ENCODE peak calls at places on chromosomes 12 and 14, in seven cellular contexts. One of them, this sample, is unnamed.

GRCh38 chr14:93520053-93520607 is 89.4 kb downstream of the UNC79 start:
- DNase-seq in RPMI7951: no peak
- DNase-seq in ACHN: peak; percentile 3
- DNase-seq in WTC11: no peak
- DNase-seq in DMS 273 treated with DMSO at 0.1 percent for 48 hours: no peak
- DNase-seq in cardiac muscle cell: no peak
- DNase-seq in fibroblast of gingiva: no peak
- DNase-seq in this sample: no peak

GRCh38 chr12:1797991-1798733 is 22.2 kb upstream of the LRTM2 start:
- DNase-seq in RPMI7951: no peak
- DNase-seq in ACHN: no peak
- DNase-seq in WTC11: no peak
- DNase-seq in DMS 273 treated with DMSO at 0.1 percent for 48 hours: no peak
- DNase-seq in cardiac muscle cell: no peak
- DNase-seq in fibroblast of gingiva: no peak
- DNase-seq in this sample: no peak

GRCh38 chr14:92384461-92385133 is 61.6 kb downstream of the SLC24A4 start:
- DNase-seq in RPMI7951: no peak
- DNase-seq in ACHN: no peak
- DNase-seq in WTC11: no peak
- DNase-seq in DMS 273 treated with DMSO at 0.1 percent for 48 hours: no peak
- DNase-seq in cardiac muscle cell: no peak
- DNase-seq in fibroblast of gingiva: no peak
- DNase-seq in this sample: no peak

GRCh38 chr12:21416611-21417121 is 20.8 kb upstream of the PYROXD1 start:
- DNase-seq in RPMI7951: no peak
- DNase-seq in ACHN: peak; percentile 74
- DNase-seq in WTC11: no peak
- DNase-seq in DMS 273 treated with DMSO at 0.1 percent for 48 hours: no peak
- DNase-seq in cardiac muscle cell: no peak
- DNase-seq in fibroblast of gingiva: no peak
- DNase-seq in this sample: no peak

GRCh38 chr12:95396849-95397498 is 77.0 kb upstream of the METAP2 start:
- DNase-seq in RPMI7951: peak; percentile 30
- DNase-seq in ACHN: no peak
- DNase-seq in WTC11: no peak
- DNase-seq in DMS 273 treated with DMSO at 0.1 percent for 48 hours: no peak
- DNase-seq in cardiac muscle cell: no peak
- DNase-seq in fibroblast of gingiva: peak; percentile 66
- DNase-seq in this sample: no peak

GRCh38 chr12:52307836-52308806 is 13.1 kb downstream of the KRT83 start:
- DNase-seq in RPMI7951: peak; percentile 43
- DNase-seq in ACHN: peak; percentile 63
- DNase-seq in WTC11: peak; percentile 77
- DNase-seq in DMS 273 treated with DMSO at 0.1 percent for 48 hours: no peak
- DNase-seq in cardiac muscle cell: peak; percentile 82
- DNase-seq in fibroblast of gingiva: peak; percentile 51
- DNase-seq in this sample: peak; percentile 52

GRCh38 chr12:12983420-12984035 is 16.5 kb downstream of the HEBP1 start:
- DNase-seq in RPMI7951: peak; percentile 54
- DNase-seq in ACHN: peak; percentile 69
- DNase-seq in WTC11: no peak
- DNase-seq in DMS 273 treated with DMSO at 0.1 percent for 48 hours: no peak
- DNase-seq in cardiac muscle cell: peak; percentile 39
- DNase-seq in fibroblast of gingiva: peak; percentile 47
- DNase-seq in this sample: no peak

GRCh38 chr12:92058664-92059063 is 87.0 kb downstream of the BTG1 start:
- DNase-seq in RPMI7951: no peak
- DNase-seq in ACHN: no peak
- DNase-seq in WTC11: no peak
- DNase-seq in DMS 273 treated with DMSO at 0.1 percent for 48 hours: no peak
- DNase-seq in cardiac muscle cell: no peak
- DNase-seq in fibroblast of gingiva: no peak
- DNase-seq in this sample: no peak

GRCh38 chr12:6267007-6267721 is 43.3 kb upstream of the PLEKHG6 start:
- DNase-seq in RPMI7951: peak; percentile 47
- DNase-seq in ACHN: peak; percentile 53
- DNase-seq in WTC11: no peak
- DNase-seq in DMS 273 treated with DMSO at 0.1 percent for 48 hours: no peak
- DNase-seq in cardiac muscle cell: no peak
- DNase-seq in fibroblast of gingiva: peak; percentile 49
- DNase-seq in this sample: no peak

GRCh38 chr14:69625299-69626131 is 14.1 kb downstream of the SUSD6 start:
- DNase-seq in RPMI7951: peak; percentile 48
- DNase-seq in ACHN: peak; percentile 26
- DNase-seq in WTC11: no peak
- DNase-seq in DMS 273 treated with DMSO at 0.1 percent for 48 hours: no peak
- DNase-seq in cardiac muscle cell: no peak
- DNase-seq in fibroblast of gingiva: no peak
- DNase-seq in this sample: no peak

GRCh38 chr14:103522028-103522581 is 525 bp downstream of the CKB start:
- DNase-seq in RPMI7951: no peak
- DNase-seq in ACHN: no peak
- DNase-seq in WTC11: peak; percentile 50
- DNase-seq in DMS 273 treated with DMSO at 0.1 percent for 48 hours: no peak
- DNase-seq in cardiac muscle cell: peak; percentile 61
- DNase-seq in fibroblast of gingiva: no peak
- DNase-seq in this sample: no peak

GRCh38 chr14:33943081-33943480 is 7.8 kb downstream of the EGLN3 start:
- DNase-seq in RPMI7951: no peak
- DNase-seq in ACHN: no peak
- DNase-seq in WTC11: no peak
- DNase-seq in DMS 273 treated with DMSO at 0.1 percent for 48 hours: peak; percentile 44
- DNase-seq in cardiac muscle cell: peak; percentile 28
- DNase-seq in fibroblast of gingiva: no peak
- DNase-seq in this sample: no peak

GRCh38 chr12:76299536-76300296 is 48.5 kb downstream of the BBS10 start:
- DNase-seq in RPMI7951: peak; percentile 40
- DNase-seq in ACHN: peak; percentile 75
- DNase-seq in WTC11: no peak
- DNase-seq in DMS 273 treated with DMSO at 0.1 percent for 48 hours: no peak
- DNase-seq in cardiac muscle cell: peak; percentile 13
- DNase-seq in fibroblast of gingiva: no peak
- DNase-seq in this sample: no peak

GRCh38 chr14:103558071-103558882 is 4.2 kb downstream of the BAG5 start:
- DNase-seq in RPMI7951: no peak
- DNase-seq in ACHN: peak; percentile 96
- DNase-seq in WTC11: no peak
- DNase-seq in DMS 273 treated with DMSO at 0.1 percent for 48 hours: no peak
- DNase-seq in cardiac muscle cell: no peak
- DNase-seq in fibroblast of gingiva: peak; percentile 86
- DNase-seq in this sample: no peak

GRCh38 chr12:93169536-93169935 is 208.2 kb upstream of the NUDT4 start:
- DNase-seq in RPMI7951: no peak
- DNase-seq in ACHN: no peak
- DNase-seq in WTC11: no peak
- DNase-seq in DMS 273 treated with DMSO at 0.1 percent for 48 hours: no peak
- DNase-seq in cardiac muscle cell: no peak
- DNase-seq in fibroblast of gingiva: no peak
- DNase-seq in this sample: no peak

GRCh38 chr12:46489951-46490388 is 117.4 kb upstream of the SLC38A2 start:
- DNase-seq in RPMI7951: peak; percentile 32
- DNase-seq in ACHN: no peak
- DNase-seq in WTC11: no peak
- DNase-seq in DMS 273 treated with DMSO at 0.1 percent for 48 hours: no peak
- DNase-seq in cardiac muscle cell: no peak
- DNase-seq in fibroblast of gingiva: no peak
- DNase-seq in this sample: no peak

GRCh38 chr12:55515696-55516095 is 23.5 kb downstream of the OR6C68 start:
- DNase-seq in RPMI7951: no peak
- DNase-seq in ACHN: no peak
- DNase-seq in WTC11: no peak
- DNase-seq in DMS 273 treated with DMSO at 0.1 percent for 48 hours: no peak
- DNase-seq in cardiac muscle cell: no peak
- DNase-seq in fibroblast of gingiva: no peak
- DNase-seq in this sample: no peak

GRCh38 chr12:32322354-32322753 is 77.0 kb upstream of the FGD4 start:
- DNase-seq in RPMI7951: no peak
- DNase-seq in ACHN: no peak
- DNase-seq in WTC11: no peak
- DNase-seq in DMS 273 treated with DMSO at 0.1 percent for 48 hours: no peak
- DNase-seq in cardiac muscle cell: no peak
- DNase-seq in fibroblast of gingiva: no peak
- DNase-seq in this sample: no peak

GRCh38 chr12:106000376-106001104 is 138.2 kb downstream of the NUAK1 start:
- DNase-seq in RPMI7951: no peak
- DNase-seq in ACHN: no peak
- DNase-seq in WTC11: no peak
- DNase-seq in DMS 273 treated with DMSO at 0.1 percent for 48 hours: no peak
- DNase-seq in cardiac muscle cell: no peak
- DNase-seq in fibroblast of gingiva: no peak
- DNase-seq in this sample: no peak

GRCh38 chr12:95277139-95277538 is 59.5 kb downstream of the VEZT start:
- DNase-seq in RPMI7951: peak; percentile 62
- DNase-seq in ACHN: no peak
- DNase-seq in WTC11: no peak
- DNase-seq in DMS 273 treated with DMSO at 0.1 percent for 48 hours: peak; percentile 12
- DNase-seq in cardiac muscle cell: no peak
- DNase-seq in fibroblast of gingiva: peak; percentile 76
- DNase-seq in this sample: no peak

GRCh38 chr14:51004801-51005526 is 60.7 kb upstream of the PYGL start:
- DNase-seq in RPMI7951: peak; percentile 62
- DNase-seq in ACHN: peak; percentile 89
- DNase-seq in WTC11: no peak
- DNase-seq in DMS 273 treated with DMSO at 0.1 percent for 48 hours: no peak
- DNase-seq in cardiac muscle cell: peak; percentile 60
- DNase-seq in fibroblast of gingiva: peak; percentile 14
- DNase-seq in this sample: no peak

GRCh38 chr14:92651106-92651792 is 97.2 kb downstream of the LGMN start:
- DNase-seq in RPMI7951: no peak
- DNase-seq in ACHN: no peak
- DNase-seq in WTC11: no peak
- DNase-seq in DMS 273 treated with DMSO at 0.1 percent for 48 hours: no peak
- DNase-seq in cardiac muscle cell: no peak
- DNase-seq in fibroblast of gingiva: no peak
- DNase-seq in this sample: no peak

GRCh38 chr14:28599191-28599590 is 167.4 kb upstream of the FOXG1 start:
- DNase-seq in RPMI7951: no peak
- DNase-seq in ACHN: no peak
- DNase-seq in WTC11: no peak
- DNase-seq in DMS 273 treated with DMSO at 0.1 percent for 48 hours: no peak
- DNase-seq in cardiac muscle cell: no peak
- DNase-seq in fibroblast of gingiva: no peak
- DNase-seq in this sample: no peak

GRCh38 chr12:111222520-111222919 is 146.4 kb downstream of the PHETA1 start:
- DNase-seq in RPMI7951: no peak
- DNase-seq in ACHN: no peak
- DNase-seq in WTC11: no peak
- DNase-seq in DMS 273 treated with DMSO at 0.1 percent for 48 hours: no peak
- DNase-seq in cardiac muscle cell: no peak
- DNase-seq in fibroblast of gingiva: no peak
- DNase-seq in this sample: no peak

GRCh38 chr14:99601301-99601945 is 2.6 kb downstream of the CCDC85C start:
- DNase-seq in RPMI7951: no peak
- DNase-seq in ACHN: no peak
- DNase-seq in WTC11: no peak
- DNase-seq in DMS 273 treated with DMSO at 0.1 percent for 48 hours: no peak
- DNase-seq in cardiac muscle cell: peak; percentile 40
- DNase-seq in fibroblast of gingiva: peak; percentile 24
- DNase-seq in this sample: no peak

GRCh38 chr14:54177861-54178591 is 218.8 kb upstream of the CDKN3 start:
- DNase-seq in RPMI7951: peak; percentile 10
- DNase-seq in ACHN: peak; percentile 10
- DNase-seq in WTC11: no peak
- DNase-seq in DMS 273 treated with DMSO at 0.1 percent for 48 hours: no peak
- DNase-seq in cardiac muscle cell: no peak
- DNase-seq in fibroblast of gingiva: no peak
- DNase-seq in this sample: no peak

GRCh38 chr12:132447327-132447720 is 42.6 kb upstream of the FBRSL1 start:
- DNase-seq in RPMI7951: no peak
- DNase-seq in ACHN: no peak
- DNase-seq in WTC11: no peak
- DNase-seq in DMS 273 treated with DMSO at 0.1 percent for 48 hours: no peak
- DNase-seq in cardiac muscle cell: no peak
- DNase-seq in fibroblast of gingiva: no peak
- DNase-seq in this sample: no peak

GRCh38 chr12:104526320-104526719 is 69.6 kb downstream of the CHST11 start:
- DNase-seq in RPMI7951: no peak
- DNase-seq in ACHN: no peak
- DNase-seq in WTC11: peak; percentile 59
- DNase-seq in DMS 273 treated with DMSO at 0.1 percent for 48 hours: no peak
- DNase-seq in cardiac muscle cell: peak; percentile 35
- DNase-seq in fibroblast of gingiva: no peak
- DNase-seq in this sample: peak; percentile 77

GRCh38 chr14:74038015-74038859 is 19.1 kb downstream of the BBOF1 start:
- DNase-seq in RPMI7951: peak; percentile 61
- DNase-seq in ACHN: peak; percentile 63
- DNase-seq in WTC11: no peak
- DNase-seq in DMS 273 treated with DMSO at 0.1 percent for 48 hours: peak; percentile 32
- DNase-seq in cardiac muscle cell: peak; percentile 53
- DNase-seq in fibroblast of gingiva: peak; percentile 36
- DNase-seq in this sample: peak; percentile 8

GRCh38 chr12:93818488-93819047 is 141.4 kb downstream of the CRADD start:
- DNase-seq in RPMI7951: no peak
- DNase-seq in ACHN: no peak
- DNase-seq in WTC11: no peak
- DNase-seq in DMS 273 treated with DMSO at 0.1 percent for 48 hours: no peak
- DNase-seq in cardiac muscle cell: no peak
- DNase-seq in fibroblast of gingiva: no peak
- DNase-seq in this sample: no peak

GRCh38 chr12:18696971-18697602 is 40.7 kb downstream of the PLCZ1 start:
- DNase-seq in RPMI7951: peak; percentile 49
- DNase-seq in ACHN: peak; percentile 67
- DNase-seq in WTC11: no peak
- DNase-seq in DMS 273 treated with DMSO at 0.1 percent for 48 hours: no peak
- DNase-seq in cardiac muscle cell: no peak
- DNase-seq in fibroblast of gingiva: peak; percentile 35
- DNase-seq in this sample: no peak

GRCh38 chr12:109116611-109116949 is 193 bp downstream of the ACACB start:
- DNase-seq in RPMI7951: no peak
- DNase-seq in ACHN: no peak
- DNase-seq in WTC11: no peak
- DNase-seq in DMS 273 treated with DMSO at 0.1 percent for 48 hours: no peak
- DNase-seq in cardiac muscle cell: no peak
- DNase-seq in fibroblast of gingiva: no peak
- DNase-seq in this sample: no peak

GRCh38 chr12:52440821-52441319 is 6.7 kb upstream of the KRT75 start:
- DNase-seq in RPMI7951: no peak
- DNase-seq in ACHN: no peak
- DNase-seq in WTC11: no peak
- DNase-seq in DMS 273 treated with DMSO at 0.1 percent for 48 hours: no peak
- DNase-seq in cardiac muscle cell: no peak
- DNase-seq in fibroblast of gingiva: no peak
- DNase-seq in this sample: no peak

GRCh38 chr14:94173471-94173884 is 644 bp upstream of the PPP4R4 start:
- DNase-seq in RPMI7951: no peak
- DNase-seq in ACHN: no peak
- DNase-seq in WTC11: peak; percentile 31
- DNase-seq in DMS 273 treated with DMSO at 0.1 percent for 48 hours: no peak
- DNase-seq in cardiac muscle cell: no peak
- DNase-seq in fibroblast of gingiva: no peak
- DNase-seq in this sample: no peak

GRCh38 chr12:47302111-47302597 is 222.4 kb upstream of the AMIGO2 start:
- DNase-seq in RPMI7951: no peak
- DNase-seq in ACHN: peak; percentile 16
- DNase-seq in WTC11: no peak
- DNase-seq in DMS 273 treated with DMSO at 0.1 percent for 48 hours: no peak
- DNase-seq in cardiac muscle cell: peak; percentile 6
- DNase-seq in fibroblast of gingiva: no peak
- DNase-seq in this sample: no peak

GRCh38 chr12:93229494-93230310 is 148.0 kb upstream of the NUDT4 start:
- DNase-seq in RPMI7951: peak; percentile 87
- DNase-seq in ACHN: peak; percentile 72
- DNase-seq in WTC11: no peak
- DNase-seq in DMS 273 treated with DMSO at 0.1 percent for 48 hours: no peak
- DNase-seq in cardiac muscle cell: no peak
- DNase-seq in fibroblast of gingiva: peak; percentile 78
- DNase-seq in this sample: no peak

GRCh38 chr14:87233266-87233665 is 759.7 kb downstream of the GALC start:
- DNase-seq in RPMI7951: no peak
- DNase-seq in ACHN: no peak
- DNase-seq in WTC11: no peak
- DNase-seq in DMS 273 treated with DMSO at 0.1 percent for 48 hours: no peak
- DNase-seq in cardiac muscle cell: no peak
- DNase-seq in fibroblast of gingiva: no peak
- DNase-seq in this sample: no peak

GRCh38 chr12:79514730-79515525 is 175.8 kb downstream of the PAWR start:
- DNase-seq in RPMI7951: peak; percentile 31
- DNase-seq in ACHN: no peak
- DNase-seq in WTC11: no peak
- DNase-seq in DMS 273 treated with DMSO at 0.1 percent for 48 hours: no peak
- DNase-seq in cardiac muscle cell: no peak
- DNase-seq in fibroblast of gingiva: no peak
- DNase-seq in this sample: no peak